ENCODE peak calls at places on chromosome 1, in seven cellular contexts. U is T-helper 22 cell; Q is HTR-8/SVneo; Y is activated naive CD4-positive, alpha-beta T cell; O is lung; A is upper lobe of left lung; C is cardiac muscle cell. M is an unnamed sample.

GRCh38 chr1:43056981-43057391 is 98.3 kb upstream of the SLC2A1 start:
- DNase-seq in C (no peak), O (no peak), Q (no peak), A (no peak), U (no peak), Y (no peak), M (no peak)

GRCh38 chr1:83102630-83103071 is 896.3 kb downstream of the TTLL7 start:
- DNase-seq in Q (peak), C (peak), O (no peak), U (no peak), A (no peak), Y (no peak), M (peak)

GRCh38 chr1:211775208-211775607 is 55.4 kb downstream of the LPGAT1 start:
- DNase-seq in A (no peak), Y (no peak), C (no peak), U (no peak), Q (no peak), O (no peak), M (no peak)

GRCh38 chr1:56576880-56577858 is 2.2 kb downstream of the PLPP3 start:
- DNase-seq in Y (no peak), U (no peak), Q (peak), O (no peak), A (no peak), C (peak), M (peak)

GRCh38 chr1:42956739-42957138 is 1.9 kb downstream of the SLC2A1 start:
- DNase-seq in Q (no peak), C (no peak), Y (no peak), U (no peak), A (no peak), O (no peak), M (no peak)

GRCh38 chr1:234916840-234917239 is 211.8 kb downstream of the TOMM20 start:
- DNase-seq in Y (no peak), U (no peak), A (no peak), Q (no peak), O (no peak), C (no peak), M (no peak)

GRCh38 chr1:210291786-210292275 is 36.9 kb upstream of the HHAT start:
- DNase-seq in Q (no peak), A (no peak), O (no peak), U (no peak), C (peak), Y (no peak), M (no peak)

GRCh38 chr1:192959657-192960186 is 99.4 kb downstream of the UCHL5 start:
- DNase-seq in C (no peak), O (no peak), Q (no peak), U (no peak), Y (no peak), A (no peak), M (no peak)

GRCh38 chr1:199056721-199057120 is 417.9 kb downstream of the PTPRC start:
- DNase-seq in A (no peak), C (no peak), Q (no peak), O (no peak), Y (no peak), U (no peak), M (no peak)